ENCODE peak calls at places on chromosomes 7 and 10, in four cellular contexts. One of them, this sample, is unnamed.

GRCh38 chr10:101968910-101969321 is 87.1 kb downstream of the ARMH3 start:
- DNase-seq in K562: no peak
- DNase-seq in WTC11: no peak
- DNase-seq in HepG2: no peak
- DNase-seq in this sample: no peak

GRCh38 chr10:122075171-122075570 is 86.2 kb downstream of the TACC2 start:
- DNase-seq in K562: no peak
- DNase-seq in WTC11: no peak
- DNase-seq in HepG2: no peak
- DNase-seq in this sample: no peak

GRCh38 chr10:7703140-7703539 is at the start of gene ITIH2:
- DNase-seq in WTC11: no peak
- DNase-seq in HepG2: peak
- DNase-seq in K562: no peak
- DNase-seq in this sample: no peak

GRCh38 chr7:130277763-130278643 is 11.3 kb downstream of the CPA2 start:
- DNase-seq in WTC11: peak
- DNase-seq in HepG2: peak
- DNase-seq in K562: peak
- DNase-seq in this sample: peak

GRCh38 chr10:75772153-75772887 is 340.9 kb downstream of the LRMDA start:
- DNase-seq in WTC11: no peak
- DNase-seq in K562: no peak
- DNase-seq in HepG2: no peak
- DNase-seq in this sample: no peak

GRCh38 chr7:4268040-4268965 is 413.8 kb upstream of the FOXK1 start:
- DNase-seq in HepG2: no peak
- DNase-seq in K562: no peak
- DNase-seq in WTC11: no peak
- DNase-seq in this sample: no peak

GRCh38 chr10:97584060-97584797 is at the start of gene HOGA1:
- DNase-seq in K562: no peak
- DNase-seq in WTC11: peak
- DNase-seq in HepG2: peak
- DNase-seq in this sample: peak

GRCh38 chr10:60048146-60048545 is 141.8 kb upstream of the CCDC6 start:
- DNase-seq in WTC11: peak
- DNase-seq in HepG2: peak
- DNase-seq in K562: no peak
- DNase-seq in this sample: peak

GRCh38 chr10:86804805-86805204 is 48.4 kb downstream of the BMPR1A start:
- DNase-seq in K562: no peak
- DNase-seq in HepG2: no peak
- DNase-seq in WTC11: no peak
- DNase-seq in this sample: no peak

GRCh38 chr7:1886361-1887064 is 216.4 kb downstream of the ELFN1 start:
- DNase-seq in HepG2: no peak
- DNase-seq in K562: no peak
- DNase-seq in WTC11: no peak
- DNase-seq in this sample: no peak

GRCh38 chr10:24561453-24561852 is 162.2 kb downstream of the ARHGAP21 start:
- DNase-seq in K562: no peak
- DNase-seq in WTC11: no peak
- DNase-seq in HepG2: no peak
- DNase-seq in this sample: no peak

GRCh38 chr7:33900501-33900900 is 4.8 kb upstream of the BMPER start:
- DNase-seq in K562: no peak
- DNase-seq in HepG2: no peak
- DNase-seq in WTC11: no peak
- DNase-seq in this sample: no peak

GRCh38 chr7:577278-577665 is 57.6 kb upstream of the PDGFA start:
- DNase-seq in HepG2: no peak
- DNase-seq in WTC11: no peak
- DNase-seq in K562: no peak
- DNase-seq in this sample: no peak

GRCh38 chr10:71021402-71021801 is 133.0 kb upstream of the PCBD1 start:
- DNase-seq in K562: no peak
- DNase-seq in WTC11: no peak
- DNase-seq in HepG2: no peak
- DNase-seq in this sample: no peak

GRCh38 chr10:114402871-114403544 is 1.3 kb downstream of the AFAP1L2 start:
- DNase-seq in K562: no peak
- DNase-seq in WTC11: no peak
- DNase-seq in HepG2: no peak
- DNase-seq in this sample: no peak

GRCh38 chr7:24817339-24817738 is 60.1 kb upstream of the GSDME start:
- DNase-seq in K562: no peak
- DNase-seq in HepG2: no peak
- DNase-seq in WTC11: no peak
- DNase-seq in this sample: no peak

GRCh38 chr10:109173910-109174309 is 749.4 kb downstream of the XPNPEP1 start:
- DNase-seq in K562: no peak
- DNase-seq in WTC11: no peak
- DNase-seq in HepG2: no peak
- DNase-seq in this sample: no peak

GRCh38 chr10:21989453-21990154 is 13.9 kb downstream of the DNAJC1 start:
- DNase-seq in HepG2: peak
- DNase-seq in WTC11: peak
- DNase-seq in K562: peak
- DNase-seq in this sample: peak
- TF ChIP-seq ELF4 in HepG2: no peak
- TF ChIP-seq ELF4 in WTC11: no peak
- TF ChIP-seq ELF4 in K562: no peak
- TF ChIP-seq ELF4 in this sample: no peak

DNA sequence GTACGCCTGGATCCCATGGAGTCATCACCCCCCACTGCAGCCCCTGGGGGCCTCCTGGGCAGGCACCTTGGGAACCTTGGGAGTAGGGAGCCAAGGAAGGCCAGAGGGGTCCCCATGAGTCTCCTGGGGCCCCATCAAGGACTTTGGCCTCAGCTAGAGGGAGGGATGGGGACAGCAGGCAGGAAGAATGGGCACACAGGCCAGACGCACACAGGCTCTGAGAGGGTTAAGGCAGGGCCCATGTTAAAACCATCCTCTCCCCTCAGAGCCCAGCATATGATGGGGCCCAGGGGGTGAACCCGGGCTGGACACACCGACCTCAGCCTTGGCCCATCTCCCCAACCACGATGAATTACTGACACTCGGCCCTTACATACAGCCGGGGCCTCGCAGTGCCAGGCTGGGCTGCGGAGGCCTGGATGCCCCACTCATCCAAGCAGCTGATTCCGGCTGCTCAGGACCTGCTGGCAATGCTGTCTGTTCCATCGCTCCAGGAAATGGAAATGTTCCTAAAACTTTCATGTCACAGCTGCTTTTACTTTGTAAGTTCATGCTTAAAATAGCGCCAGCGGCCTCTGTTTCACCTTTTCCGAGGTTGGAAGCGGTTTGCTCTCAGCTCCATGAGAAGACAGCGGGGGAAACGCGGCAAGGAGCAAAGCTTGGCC is 17.3 kb upstream of the INPP5A start:
- DNase-seq in HepG2: no peak
- DNase-seq in WTC11: peak
- DNase-seq in K562: no peak
- DNase-seq in this sample: no peak
- TF ChIP-seq SP1 in HepG2: no peak
- TF ChIP-seq SP1 in WTC11: no peak
- TF ChIP-seq SP1 in K562: no peak
- TF ChIP-seq SP1 in this sample: no peak

DNA sequence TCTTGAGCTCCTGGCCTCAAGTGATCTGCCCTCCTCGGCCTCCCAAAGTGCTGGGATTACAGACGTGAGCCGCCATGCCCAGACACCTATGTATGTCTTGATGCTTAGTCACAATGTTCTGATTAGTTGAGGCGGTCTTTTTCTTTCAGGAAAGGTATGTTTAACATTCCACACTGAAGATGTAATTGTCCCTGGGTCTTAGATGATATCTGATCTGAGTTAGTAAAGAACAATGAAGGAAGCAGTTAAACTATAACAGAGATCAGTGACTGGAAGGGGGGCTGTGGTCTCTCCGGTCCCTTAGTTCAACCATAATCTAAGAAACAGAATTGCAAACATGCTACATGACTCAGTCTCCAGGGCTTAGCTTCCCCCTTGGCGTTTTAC is 31.5 kb upstream of the SH2D4B start:
- DNase-seq in HepG2: peak
- DNase-seq in WTC11: no peak
- DNase-seq in K562: no peak
- DNase-seq in this sample: no peak
- TF ChIP-seq ELF4 in HepG2: no peak
- TF ChIP-seq ELF4 in WTC11: no peak
- TF ChIP-seq ELF4 in K562: no peak
- TF ChIP-seq ELF4 in this sample: no peak

DNA sequence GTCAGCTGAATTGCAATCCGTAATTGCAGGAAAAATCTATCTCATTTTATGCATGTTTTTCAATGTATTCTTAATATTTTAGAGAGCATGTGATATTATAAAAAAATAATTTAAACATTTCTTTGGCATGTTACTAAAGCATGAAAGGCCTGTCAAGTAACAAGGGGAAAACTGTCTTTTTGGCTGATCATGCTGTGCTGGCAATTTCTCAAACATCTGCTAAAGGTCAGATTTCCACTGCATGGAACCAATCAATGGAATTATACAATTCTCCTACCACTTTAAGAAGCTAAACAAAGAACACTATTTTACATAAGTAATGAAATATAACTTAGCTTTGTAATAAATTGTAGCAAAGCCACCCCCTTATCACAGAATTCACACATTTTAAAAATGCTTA is 49.4 kb downstream of the JMJD1C start:
- DNase-seq in HepG2: peak
- DNase-seq in K562: no peak
- DNase-seq in WTC11: no peak
- DNase-seq in this sample: no peak
- TF ChIP-seq SP1 in HepG2: no peak
- TF ChIP-seq SP1 in K562: no peak
- TF ChIP-seq SP1 in WTC11: no peak
- TF ChIP-seq SP1 in this sample: no peak

This sample was measured in HEK293T.